ENCODE peak calls at places on chromosomes 6 and 20, in ten cellular contexts. P is neural progenitor cell; L is NCI-H1092 treated with DMSO at 0.1 percent for 48 hours; C is AG08396; S is naive thymus-derived CD8-positive, alpha-beta T cell; X is MV-4-11; M is activated CD8-positive, alpha-beta memory T cell treated with anti-CD3 and anti-CD28 coated beads for 1 hour; E is mesendoderm; K is effector CD4-positive, alpha-beta T cell; I is LoVo. F is an unnamed sample.
A peak's percentile ranks its signal among the peaks of the same experiment; 100 is the strongest.

GRCh38 chr20:30489604-30490003 is 767.9 kb upstream of the DEFB115 start:
- DNase-seq in P (no peak), L (no peak), C (no peak), S (no peak), X (no peak), M (no peak), E (no peak), K (no peak), I (no peak), F (no peak)

GRCh38 chr6:28856617-28857000 is 67.2 kb downstream of the TRIM27 start:
- DNase-seq in P (no peak), L (no peak), C (no peak), S (no peak), X (peak; percentile 74), M (no peak), E (no peak), K (no peak), I (no peak), F (no peak)

GRCh38 chr20:2599265-2600060 is 53.0 kb upstream of the NOP56 start:
- DNase-seq in P (peak; percentile 70), L (peak; percentile 5), C (peak; percentile 12), S (no peak), X (no peak), M (no peak), E (peak; percentile 40), K (no peak), I (peak; percentile 18), F (no peak)

GRCh38 chr6:73519943-73520687 is 717 bp downstream of the EEF1A1 start:
- DNase-seq in P (peak; percentile 73), L (peak; percentile 19), C (peak; percentile 54), S (peak; percentile 76), X (peak; percentile 47), M (peak; percentile 54), E (peak; percentile 87), K (peak; percentile 75), I (peak; percentile 68), F (peak; percentile 51)

GRCh38 chr20:43752561-43753301 is 25.9 kb upstream of the GTSF1L start:
- DNase-seq in P (no peak), L (no peak), C (peak; percentile 55), S (no peak), X (peak; percentile 98), M (no peak), E (no peak), K (no peak), I (no peak), F (no peak)

GRCh38 chr6:34926655-34927054 is 37.6 kb downstream of the ANKS1A start:
- DNase-seq in P (no peak), L (no peak), C (peak; percentile 39), S (no peak), X (no peak), M (no peak), E (no peak), K (no peak), I (no peak), F (no peak)

GRCh38 chr20:12977634-12978394 is 31.0 kb upstream of the SPTLC3 start:
- DNase-seq in P (no peak), L (no peak), C (no peak), S (no peak), X (no peak), M (no peak), E (no peak), K (no peak), I (no peak), F (no peak)

GRCh38 chr20:24674921-24675605 is 205.6 kb downstream of the SYNDIG1 start:
- DNase-seq in P (no peak), L (no peak), C (no peak), S (no peak), X (no peak), M (no peak), E (no peak), K (no peak), I (no peak), F (no peak)

GRCh38 chr6:138161118-138161433 is 663 bp upstream of the ARFGEF3 start:
- DNase-seq in P (no peak), L (no peak), C (no peak), S (no peak), X (no peak), M (no peak), E (peak; percentile 40), K (no peak), I (no peak), F (no peak)

GRCh38 chr6:92408350-92408749 is 1011.0 kb downstream of the EPHA7 start:
- DNase-seq in P (no peak), L (no peak), C (no peak), S (no peak), X (no peak), M (no peak), E (no peak), K (no peak), I (no peak), F (no peak)

GRCh38 chr6:16130932-16131387 is 2.1 kb downstream of the MYLIP start:
- DNase-seq in P (peak; percentile 54), L (no peak), C (peak; percentile 62), S (peak; percentile 64), X (peak; percentile 91), M (no peak), E (peak; percentile 94), K (peak; percentile 54), I (peak; percentile 18), F (peak; percentile 95)

GRCh38 chr6:130282234-130282995 is 59.7 kb upstream of the SAMD3 start:
- DNase-seq in P (peak; percentile 49), L (no peak), C (peak; percentile 9), S (peak; percentile 30), X (peak; percentile 40), M (no peak), E (peak; percentile 54), K (peak; percentile 15), I (no peak), F (peak; percentile 53)

GRCh38 chr6:89509719-89510339 is 76.9 kb downstream of the ANKRD6 start:
- DNase-seq in P (no peak), L (peak; percentile 61), C (no peak), S (no peak), X (peak; percentile 6), M (no peak), E (no peak), K (no peak), I (peak; percentile 4), F (no peak)

GRCh38 chr6:35368038-35368887 is 25.9 kb downstream of the PPARD start:
- DNase-seq in P (no peak), L (no peak), C (peak; percentile 55), S (no peak), X (peak; percentile 65), M (no peak), E (no peak), K (no peak), I (peak; percentile 76), F (no peak)

GRCh38 chr6:157150076-157150475 is 173.2 kb downstream of the TMEM242 start:
- DNase-seq in P (no peak), L (no peak), C (no peak), S (no peak), X (no peak), M (no peak), E (no peak), K (no peak), I (no peak), F (no peak)

GRCh38 chr6:54072708-54073313 is 38.4 kb upstream of the MLIP start:
- DNase-seq in P (no peak), L (no peak), C (no peak), S (no peak), X (no peak), M (no peak), E (peak; percentile 68), K (no peak), I (no peak), F (no peak)

GRCh38 chr20:23626040-23626620 is 11.6 kb downstream of the CST3 start:
- DNase-seq in P (no peak), L (no peak), C (no peak), S (no peak), X (no peak), M (no peak), E (peak; percentile 29), K (no peak), I (peak; percentile 35), F (no peak)

GRCh38 chr6:111096246-111096645 is 8.9 kb downstream of the SLC16A10 start:
- DNase-seq in P (no peak), L (peak; percentile 11), C (no peak), S (peak; percentile 67), X (no peak), M (no peak), E (no peak), K (peak; percentile 29), I (peak; percentile 67), F (no peak)

GRCh38 chr6:78593898-78594666 is 273.3 kb upstream of the IRAK1BP1 start:
- DNase-seq in P (no peak), L (no peak), C (no peak), S (no peak), X (no peak), M (no peak), E (no peak), K (no peak), I (no peak), F (no peak)

GRCh38 chr6:157755752-157756411 is 67.2 kb upstream of the SNX9 start:
- DNase-seq in P (no peak), L (no peak), C (no peak), S (peak; percentile 56), X (no peak), M (peak; percentile 35), E (no peak), K (no peak), I (no peak), F (no peak)

GRCh38 chr6:139534472-139535115 is 160.1 kb upstream of the CITED2 start:
- DNase-seq in P (no peak), L (no peak), C (no peak), S (no peak), X (peak; percentile 72), M (no peak), E (peak; percentile 82), K (no peak), I (peak; percentile 8), F (peak; percentile 32)

F was measured in Kasumi-1.